ENCODE peak calls at places on chromosomes 5 and 9, in five cellular contexts. S is A549, D is GM12878, O is HepG2, N is HCT116. X is an unnamed sample.

GRCh38 chr5:96226941-96227552 is 206.0 kb downstream of the PCSK1 start:
- DNase-seq in S (peak; percentile 19), D (no peak), O (no peak), N (no peak), X (peak; percentile 13)

GRCh38 chr5:171391996-171392577 is 4.4 kb downstream of the NPM1 start:
- DNase-seq in S (no peak), D (no peak), O (no peak), N (no peak), X (no peak)

GRCh38 chr5:95673076-95673475 is 9.7 kb downstream of the SPATA9 start:
- DNase-seq in S (no peak), D (no peak), O (peak; percentile 14), N (no peak), X (no peak)

GRCh38 chr5:102600964-102601363 is 102.2 kb upstream of the SLCO6A1 start:
- DNase-seq in S (no peak), D (no peak), O (no peak), N (no peak), X (no peak)

GRCh38 chr9:29230931-29231330 is 1657.7 kb upstream of the C9orf72 start:
- DNase-seq in S (no peak), D (no peak), O (no peak), N (no peak), X (no peak)

GRCh38 chr5:150144876-150145275 is 10.8 kb downstream of the PDGFRB start:
- DNase-seq in S (no peak), D (no peak), O (no peak), N (no peak), X (no peak)

GRCh38 chr9:130535818-130536521 is 43.4 kb upstream of the FUBP3 start:
- DNase-seq in S (no peak), D (no peak), O (peak; percentile 25), N (no peak), X (peak; percentile 8)

GRCh38 chr5:105924366-105924765 is 1746.4 kb downstream of the EFNA5 start:
- DNase-seq in S (no peak), D (no peak), O (no peak), N (no peak), X (no peak)

GRCh38 chr5:139393497-139394122 is 1.3 kb downstream of the PROB1 start:
- DNase-seq in S (no peak), D (no peak), O (no peak), N (no peak), X (no peak)
- TF ChIP-seq POLR2A in S (no peak), D (no peak), O (no peak), N (no peak), X (no peak)

GRCh38 chr9:124008855-124009834 is 2.4 kb upstream of the LHX2 start:
- DNase-seq in S (no peak), D (no peak), O (no peak), N (no peak), X (no peak)

GRCh38 chr9:124011460-124012301 is at the start of gene LHX2:
- DNase-seq in S (peak; percentile 95), D (no peak), O (no peak), N (peak; percentile 75), X (peak; percentile 46)

GRCh38 chr9:124009835-124010226 is 1.7 kb upstream of the LHX2 start:
- DNase-seq in S (no peak), D (no peak), O (no peak), N (no peak), X (no peak)

GRCh38 chr9:124010303-124010664 is 1.3 kb upstream of the LHX2 start:
- DNase-seq in S (no peak), D (no peak), O (no peak), N (no peak), X (no peak)

GRCh38 chr9:124010665-124011321 is 775 bp upstream of the LHX2 start:
- DNase-seq in S (peak; percentile 52), D (no peak), O (no peak), N (no peak), X (no peak)
- TF ChIP-seq MAX in S (no peak), D (no peak), O (no peak), N (no peak), X (no peak)

GRCh38 chr9:134961331-134962064 is 43.8 kb upstream of the FCN1 start:
- DNase-seq in S (no peak), D (no peak), O (no peak), N (no peak), X (no peak)

GRCh38 chr9:134959971-134960310 is 42.2 kb upstream of the FCN1 start:
- DNase-seq in S (no peak), D (no peak), O (no peak), N (no peak), X (no peak)

GRCh38 chr9:134962065-134962997 is 44.6 kb upstream of the FCN1 start:
- DNase-seq in S (no peak), D (no peak), O (no peak), N (no peak), X (no peak)

GRCh38 chr9:134959126-134959970 is 41.6 kb upstream of the FCN1 start:
- DNase-seq in S (no peak), D (no peak), O (no peak), N (no peak), X (no peak)

DNA sequence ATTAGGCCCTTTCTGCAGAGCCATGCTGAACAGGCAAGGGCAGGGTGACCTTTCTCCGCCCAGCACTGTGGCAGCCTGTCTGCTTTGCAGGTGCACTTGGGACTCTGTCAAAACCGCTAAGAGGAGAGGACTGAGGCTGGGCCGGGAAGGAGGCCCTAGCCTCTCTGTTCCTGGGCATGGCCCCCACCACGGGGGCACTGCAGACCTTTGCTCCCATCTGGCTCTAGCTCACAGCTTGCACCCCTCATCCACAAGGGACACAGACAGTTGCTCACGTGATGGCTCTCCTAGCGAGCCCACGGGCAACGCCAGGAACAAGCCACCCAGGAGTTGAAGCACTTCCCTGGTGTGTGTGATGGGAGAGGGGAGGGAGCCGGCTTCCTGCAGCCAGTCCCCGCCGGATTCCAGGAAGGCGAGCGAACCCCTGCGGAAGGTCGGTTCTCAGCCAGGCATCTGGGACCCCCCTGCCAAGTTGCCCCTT is 43.0 kb upstream of the FCN1 start:
- DNase-seq in S (no peak), D (no peak), O (no peak), N (no peak), X (no peak)
- TF ChIP-seq CTCF in S (no peak), D (no peak), O (no peak), N (no peak), X (no peak)

GRCh38 chr5:148808864-148809642 is 17.4 kb upstream of the ADRB2 start:
- DNase-seq in S (no peak), D (peak; percentile 58), O (no peak), N (no peak), X (no peak)

GRCh38 chr5:148806520-148806931 is 19.9 kb upstream of the ADRB2 start:
- DNase-seq in S (no peak), D (no peak), O (no peak), N (no peak), X (no peak)

GRCh38 chr5:148801682-148802276 is 24.6 kb upstream of the ADRB2 start:
- DNase-seq in S (no peak), D (no peak), O (no peak), N (no peak), X (no peak)

GRCh38 chr5:148807845-148808244 is 18.6 kb upstream of the ADRB2 start:
- DNase-seq in S (no peak), D (no peak), O (no peak), N (no peak), X (no peak)

DNA sequence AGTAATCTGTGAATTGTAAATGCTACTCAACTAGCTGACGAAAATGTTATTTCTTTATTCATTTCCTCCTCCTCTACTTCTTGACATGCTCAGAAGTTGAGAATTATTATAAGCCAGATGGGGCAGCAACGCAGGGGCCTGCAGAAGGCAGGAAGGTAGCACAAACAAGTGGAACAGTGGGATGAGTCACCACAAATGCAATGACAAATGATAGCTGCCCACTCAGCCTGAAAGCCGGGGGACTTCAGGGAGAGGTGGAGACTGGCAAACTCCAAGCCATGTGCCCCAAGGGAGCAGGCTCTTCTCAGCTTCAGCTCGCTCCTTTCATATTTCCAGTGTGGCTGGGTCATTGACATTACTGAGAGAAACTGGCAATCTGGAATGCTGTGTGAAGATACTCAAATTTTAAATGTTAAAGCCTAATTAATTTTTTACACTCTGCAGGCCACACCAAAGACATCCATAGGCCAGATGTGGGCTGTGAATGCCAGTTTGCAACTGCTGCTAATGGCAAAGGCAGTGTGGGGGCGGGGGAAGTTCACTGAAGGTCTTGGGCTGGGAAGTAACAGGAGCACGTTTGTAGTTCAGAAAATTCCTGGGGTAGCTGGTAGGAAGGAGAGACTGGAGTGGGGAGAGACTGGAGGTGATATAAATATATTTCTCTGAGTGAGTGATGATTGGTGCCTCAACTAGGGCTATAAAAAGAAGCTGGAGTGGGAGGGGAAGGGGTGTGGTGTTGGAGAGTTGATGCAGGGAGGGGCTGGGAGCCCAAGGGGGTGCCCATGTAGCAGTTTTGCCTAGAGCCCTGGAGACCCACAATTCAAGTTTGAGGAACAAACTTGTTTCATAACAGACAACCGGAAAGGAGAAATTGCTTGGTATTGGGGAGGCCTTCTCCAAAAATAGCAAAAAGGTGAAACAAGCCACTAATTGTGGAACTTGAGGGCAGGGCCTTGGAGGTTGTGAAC is 20.8 kb upstream of the ADRB2 start:
- DNase-seq in S (no peak), D (peak; percentile 79), O (no peak), N (no peak), X (peak; percentile 77)
- TF ChIP-seq POLR2A in S (no peak), D (no peak), O (no peak), N (no peak), X (no peak)

DNA sequence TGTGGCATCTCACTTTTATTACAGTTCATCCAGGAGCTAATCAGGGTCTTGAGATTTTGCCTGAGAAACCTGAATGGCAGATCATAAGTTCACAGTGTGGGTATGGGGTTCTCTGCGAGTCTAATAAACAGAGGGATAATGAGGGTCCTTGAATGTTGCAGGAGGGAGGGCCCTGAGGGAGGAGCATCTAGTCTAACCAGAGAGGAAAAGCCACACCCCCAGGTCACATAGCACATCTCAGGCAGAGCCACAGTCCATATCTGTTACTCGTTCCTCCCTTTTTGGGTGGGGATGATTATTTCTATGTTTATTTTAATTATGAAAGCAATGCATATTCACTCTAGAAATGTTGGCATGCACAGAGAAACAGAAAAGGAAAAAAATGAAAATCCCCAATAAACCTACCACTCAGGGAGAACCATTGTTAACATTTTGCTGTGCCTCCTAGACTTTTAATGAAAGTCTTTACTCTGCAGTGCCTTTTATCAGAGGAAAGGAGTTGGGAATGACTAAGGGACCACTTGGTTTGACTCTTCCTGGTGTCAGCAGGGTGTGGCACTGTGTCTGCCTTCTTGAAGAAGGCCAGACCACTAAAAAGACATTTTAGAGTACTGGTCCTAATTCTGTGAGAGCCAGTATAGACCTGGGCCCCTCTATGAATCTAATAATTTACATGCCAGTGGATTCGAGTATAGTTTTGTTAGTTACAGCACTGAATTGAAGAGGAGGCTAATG is 2.8 kb downstream of the GALNT12 start:
- DNase-seq in S (no peak), D (no peak), O (no peak), N (no peak), X (no peak)
- TF ChIP-seq MAX in S (no peak), D (no peak), O (no peak), N (no peak), X (no peak)

GRCh38 chr9:87725900-87726709 is at the start of gene CTSL:
- DNase-seq in S (peak; percentile 92), D (no peak), O (peak; percentile 76), N (peak; percentile 59), X (peak; percentile 80)
- TF ChIP-seq CTCF in S (peak; percentile 32), D (no peak), O (peak; percentile 78), N (peak; percentile 13), X (peak; percentile 35)